ENCODE peak calls at places on chromosome 5, in six cellular contexts. One of them, this sample, is unnamed.

GRCh38 chr5:32057157-32058096 is 116.7 kb downstream of the GOLPH3 start:
- DNase-seq in mesendoderm: peak
- DNase-seq in activated CD8-positive, alpha-beta memory T cell treated with anti-CD3 and anti-CD28 coated beads for 48 hours: no peak
- DNase-seq in Kasumi-1: peak
- DNase-seq in A549: peak
- DNase-seq in psoas muscle: no peak
- DNase-seq in this sample: no peak

GRCh38 chr5:74241751-74242140 is 398.8 kb downstream of the ENC1 start:
- DNase-seq in mesendoderm: peak
- DNase-seq in activated CD8-positive, alpha-beta memory T cell treated with anti-CD3 and anti-CD28 coated beads for 48 hours: no peak
- DNase-seq in Kasumi-1: no peak
- DNase-seq in A549: no peak
- DNase-seq in psoas muscle: no peak
- DNase-seq in this sample: no peak

GRCh38 chr5:34547300-34548085 is 108.6 kb upstream of the RAI14 start:
- DNase-seq in mesendoderm: peak
- DNase-seq in activated CD8-positive, alpha-beta memory T cell treated with anti-CD3 and anti-CD28 coated beads for 48 hours: no peak
- DNase-seq in Kasumi-1: no peak
- DNase-seq in A549: no peak
- DNase-seq in psoas muscle: no peak
- DNase-seq in this sample: no peak

GRCh38 chr5:138990986-138991645 is 116.0 kb upstream of the LRRTM2 start:
- DNase-seq in mesendoderm: no peak
- DNase-seq in activated CD8-positive, alpha-beta memory T cell treated with anti-CD3 and anti-CD28 coated beads for 48 hours: no peak
- DNase-seq in Kasumi-1: no peak
- DNase-seq in A549: no peak
- DNase-seq in psoas muscle: no peak
- DNase-seq in this sample: no peak

GRCh38 chr5:146751781-146752401 is 126.7 kb downstream of the PPP2R2B start:
- DNase-seq in mesendoderm: no peak
- DNase-seq in activated CD8-positive, alpha-beta memory T cell treated with anti-CD3 and anti-CD28 coated beads for 48 hours: peak
- DNase-seq in Kasumi-1: peak
- DNase-seq in A549: no peak
- DNase-seq in psoas muscle: no peak
- DNase-seq in this sample: no peak

GRCh38 chr5:9613360-9613759 is 16.8 kb downstream of the TAS2R1 start:
- DNase-seq in mesendoderm: no peak
- DNase-seq in activated CD8-positive, alpha-beta memory T cell treated with anti-CD3 and anti-CD28 coated beads for 48 hours: no peak
- DNase-seq in Kasumi-1: no peak
- DNase-seq in A549: no peak
- DNase-seq in psoas muscle: no peak
- DNase-seq in this sample: no peak

GRCh38 chr5:122985006-122985700 is 51.4 kb downstream of the PPIC start:
- DNase-seq in mesendoderm: no peak
- DNase-seq in activated CD8-positive, alpha-beta memory T cell treated with anti-CD3 and anti-CD28 coated beads for 48 hours: no peak
- DNase-seq in Kasumi-1: no peak
- DNase-seq in A549: no peak
- DNase-seq in psoas muscle: no peak
- DNase-seq in this sample: no peak

GRCh38 chr5:69415584-69415958 is 655 bp downstream of the MARVELD2 start:
- DNase-seq in mesendoderm: peak
- DNase-seq in activated CD8-positive, alpha-beta memory T cell treated with anti-CD3 and anti-CD28 coated beads for 48 hours: no peak
- DNase-seq in Kasumi-1: no peak
- DNase-seq in A549: no peak
- DNase-seq in psoas muscle: no peak
- DNase-seq in this sample: no peak